ENCODE peak calls at places on chromosomes 1 and 21, in ten cellular contexts. I is testis; K is thyroid gland; H is effector memory CD4-positive, alpha-beta T cell; C is HCT116; R is bronchial epithelial cell; L is fibroblast of lung; A is upper lobe of left lung; T is brain microvascular endothelial cell; F is ovary. P is an unnamed sample.

GRCh38 chr1:50422675-50422945 is 633 bp downstream of the DMRTA2 start:
- DNase-seq in T (no peak), R (no peak), I (no peak), H (no peak), F (no peak), L (no peak), C (no peak), A (no peak), K (no peak), P (no peak)

GRCh38 chr1:30889506-30889905 is 19.1 kb downstream of the SDC3 start:
- DNase-seq in C (no peak), I (no peak), K (no peak), F (no peak), T (no peak), R (no peak), H (no peak), L (peak; percentile 76), A (no peak), P (no peak)

GRCh38 chr1:22876359-22877111 is 96.1 kb downstream of the LACTBL1 start:
- DNase-seq in C (no peak), T (peak; percentile 52), R (peak; percentile 31), L (peak; percentile 84), K (no peak), I (no peak), A (peak; percentile 68), F (peak; percentile 37), H (no peak), P (no peak)

GRCh38 chr1:3762151-3762872 is 10.1 kb downstream of the CCDC27 start:
- DNase-seq in K (no peak), R (no peak), I (no peak), C (no peak), A (peak; percentile 72), H (no peak), L (no peak), T (no peak), F (no peak), P (no peak)

GRCh38 chr1:239899747-239900146 is 191.9 kb upstream of the FMN2 start:
- DNase-seq in H (no peak), L (no peak), T (no peak), I (no peak), K (no peak), C (no peak), R (no peak), F (no peak), A (no peak), P (no peak)

GRCh38 chr1:72366473-72366872 is 84.1 kb upstream of the NEGR1 start:
- DNase-seq in C (no peak), T (peak; percentile 24), L (peak; percentile 64), I (no peak), K (peak; percentile 8), H (no peak), F (no peak), A (no peak), R (peak; percentile 92), P (no peak)

GRCh38 chr1:4379451-4380175 is 274.8 kb upstream of the AJAP1 start:
- DNase-seq in I (no peak), C (no peak), H (no peak), R (no peak), T (peak; percentile 71), L (peak; percentile 25), F (no peak), K (no peak), A (no peak), P (no peak)

GRCh38 chr1:30268923-30269666 is 454.3 kb downstream of the MATN1 start:
- DNase-seq in T (no peak), R (no peak), F (no peak), A (no peak), H (no peak), K (no peak), I (no peak), L (no peak), C (no peak), P (no peak)

GRCh38 chr1:29121951-29122661 is 1.6 kb downstream of the TMEM200B start:
- DNase-seq in K (no peak), C (no peak), F (peak; percentile 76), A (peak; percentile 88), I (peak; percentile 85), H (no peak), R (no peak), T (no peak), L (peak; percentile 51), P (no peak)

GRCh38 chr1:29123871-29124365 is at the start of gene TMEM200B:
- DNase-seq in T (no peak), K (no peak), C (no peak), R (no peak), F (peak; percentile 69), A (peak; percentile 85), I (peak; percentile 54), H (no peak), L (no peak), P (no peak)

GRCh38 chr1:29121516-29121937 is 2.2 kb downstream of the TMEM200B start:
- DNase-seq in H (no peak), C (no peak), F (peak; percentile 59), I (no peak), R (no peak), A (peak; percentile 87), L (no peak), T (no peak), K (no peak), P (no peak)

GRCh38 chr1:29122987-29123870 is 474 bp downstream of the TMEM200B start:
- DNase-seq in F (peak; percentile 64), K (peak; percentile 18), T (no peak), R (no peak), C (no peak), H (no peak), I (peak; percentile 37), A (peak; percentile 87), L (peak; percentile 49), P (no peak)

DNA sequence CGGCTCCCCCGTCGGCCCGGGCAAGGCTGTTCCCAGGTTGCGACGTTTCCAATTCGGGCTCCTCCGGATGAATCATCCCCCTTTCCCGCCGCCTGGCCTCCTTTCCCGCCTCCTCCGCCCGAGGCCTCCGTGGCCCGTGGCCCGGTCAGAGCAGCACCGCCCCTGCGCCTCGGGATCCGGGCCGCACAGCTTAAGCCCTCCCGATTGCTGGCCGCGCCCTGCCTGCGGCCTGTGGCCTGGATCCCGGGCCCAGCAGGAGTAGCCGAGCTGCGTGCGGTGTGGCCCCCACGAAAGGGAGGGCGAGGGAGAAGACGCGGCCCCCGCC is 1.1 kb downstream of the TMEM200B start:
- DNase-seq in H (no peak), I (peak; percentile 39), R (peak; percentile 24), L (peak; percentile 73), K (no peak), T (no peak), F (peak; percentile 76), A (peak; percentile 90), C (no peak), P (peak; percentile 32)
- H3K27me3 ChIP-seq in H (peaks cover 37% of the 10 kb centered on the region), I (no peaks in the 10 kb centered on the region), R (peaks cover 17% of the 10 kb centered on the region), L (no peaks in the 10 kb centered on the region), K (peaks cover 7% of the 10 kb centered on the region), T (no peaks in the 10 kb centered on the region), F (no peaks in the 10 kb centered on the region), A (peaks cover 42% of the 10 kb centered on the region), C (no peaks in the 10 kb centered on the region), P (no peaks in the 10 kb centered on the region)

GRCh38 chr1:16217061-16217785 is 4.8 kb upstream of the ARHGEF19 start:
- DNase-seq in F (peak; percentile 99), H (peak; percentile 93), K (peak; percentile 99), C (peak; percentile 96), L (peak; percentile 94), A (peak; percentile 98), I (peak; percentile 98), T (peak; percentile 96), R (peak; percentile 90), P (peak; percentile 78)

GRCh38 chr1:16220101-16220500 is 7.6 kb upstream of the ARHGEF19 start:
- DNase-seq in I (no peak), T (no peak), F (no peak), L (no peak), R (no peak), A (no peak), C (no peak), H (no peak), K (no peak), P (no peak)

GRCh38 chr1:16218674-16219071 is 6.2 kb upstream of the ARHGEF19 start:
- DNase-seq in F (no peak), R (no peak), K (no peak), C (no peak), I (no peak), A (no peak), L (no peak), H (no peak), T (no peak), P (no peak)

GRCh38 chr1:16215882-16216753 is 3.7 kb upstream of the ARHGEF19 start:
- DNase-seq in K (peak; percentile 96), H (peak; percentile 65), C (peak; percentile 90), F (peak; percentile 93), A (peak; percentile 76), T (peak; percentile 78), I (peak; percentile 89), L (peak; percentile 80), R (peak; percentile 83), P (no peak)

DNA sequence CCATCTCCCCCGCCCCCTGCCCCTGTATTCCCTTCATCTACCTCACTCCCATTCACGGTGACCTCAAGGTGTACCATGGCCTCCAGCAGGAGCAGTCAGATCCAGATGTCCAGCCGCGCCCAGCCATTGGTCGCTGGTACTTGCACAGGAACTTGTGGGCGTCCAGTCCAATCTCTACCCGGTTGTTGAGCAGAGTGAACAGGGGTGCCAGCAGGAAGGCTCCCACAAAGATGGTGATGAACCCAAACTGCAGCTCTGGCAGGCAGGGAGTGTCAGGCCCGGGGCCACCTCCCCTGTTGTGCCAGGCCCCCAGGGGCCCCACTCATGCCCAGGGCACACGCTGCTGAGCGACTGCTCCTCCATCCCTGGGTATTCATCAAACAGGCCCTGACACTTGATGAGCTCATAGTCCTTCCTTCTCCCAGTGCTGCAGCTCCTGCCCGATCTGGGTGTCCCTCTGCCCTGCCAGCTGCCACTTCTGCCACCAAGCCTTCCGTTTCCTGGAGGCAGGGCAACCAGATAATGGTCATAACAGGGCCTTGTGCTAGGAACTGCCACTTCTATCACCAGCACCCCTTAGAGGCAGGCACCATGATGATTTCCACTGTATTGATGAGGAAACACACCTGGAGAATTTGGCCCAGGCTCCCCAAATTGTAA is 5.7 kb upstream of the ARHGEF19 start:
- DNase-seq in H (no peak), F (peak; percentile 65), L (no peak), R (no peak), A (peak; percentile 69), K (no peak), T (no peak), C (no peak), I (no peak), P (no peak)
- H3K4me3 ChIP-seq in H (no peak overlapping the region), F (no peak overlapping the region), L (no peak overlapping the region), R (no peak overlapping the region), A (peak overlapping the region; percentile 60), K (no peak overlapping the region), T (no peak overlapping the region), C (no peak overlapping the region), I (no peak overlapping the region), P (no peak overlapping the region)

GRCh38 chr1:58573138-58573537 is 3.9 kb downstream of the TACSTD2 start:
- DNase-seq in F (no peak), K (no peak), I (no peak), R (peak; percentile 57), C (no peak), A (no peak), T (no peak), L (no peak), H (no peak), P (no peak)

GRCh38 chr1:58572691-58573090 is 4.4 kb downstream of the TACSTD2 start:
- DNase-seq in R (peak; percentile 90), F (no peak), L (no peak), A (no peak), I (no peak), T (no peak), C (no peak), K (peak; percentile 78), H (no peak), P (no peak)

GRCh38 chr1:58570094-58570493 is 7.0 kb downstream of the TACSTD2 start:
- DNase-seq in C (no peak), L (no peak), A (no peak), K (no peak), R (no peak), I (no peak), T (no peak), F (no peak), H (no peak), P (no peak)

GRCh38 chr1:58570817-58571216 is 6.2 kb downstream of the TACSTD2 start:
- DNase-seq in K (no peak), A (no peak), L (no peak), F (no peak), I (no peak), H (no peak), T (no peak), R (no peak), C (no peak), P (no peak)

DNA sequence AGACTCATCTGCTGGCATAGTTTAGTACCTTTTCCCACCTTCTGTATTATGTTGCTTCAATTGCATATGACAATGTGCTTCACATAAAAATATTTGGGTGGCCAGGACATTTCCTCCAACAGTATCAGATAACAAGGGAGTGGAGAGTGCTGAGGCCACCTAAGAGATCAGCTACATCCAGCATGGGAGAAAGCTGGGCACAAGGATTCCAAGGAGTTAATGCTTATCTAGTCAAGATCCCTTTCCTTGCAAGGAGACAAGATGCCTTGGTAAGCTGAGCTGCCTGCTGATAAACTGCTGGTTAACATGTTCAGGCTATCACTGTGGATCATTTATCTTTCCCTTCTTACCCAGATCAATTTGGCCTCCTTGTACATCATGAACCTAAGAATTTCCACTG is 5.4 kb downstream of the TACSTD2 start:
- DNase-seq in C (no peak), L (no peak), T (no peak), I (no peak), R (no peak), F (no peak), H (no peak), K (no peak), A (no peak), P (no peak)
- H3K27me3 ChIP-seq in C (no peaks in the 10 kb centered on the region), L (peaks cover 21% of the 10 kb centered on the region), T (peaks cover 9% of the 10 kb centered on the region), I (no peaks in the 10 kb centered on the region), R (no peaks in the 10 kb centered on the region), F (no peaks in the 10 kb centered on the region), H (peaks cover 7% of the 10 kb centered on the region), K (no peaks in the 10 kb centered on the region), A (peaks cover 6% of the 10 kb centered on the region), P (peaks cover 31% of the 10 kb centered on the region)

GRCh38 chr21:45130324-45130774 is 56.0 kb downstream of the ADARB1 start:
- DNase-seq in F (peak; percentile 64), I (peak; percentile 65), K (no peak), A (no peak), H (no peak), T (peak; percentile 55), C (no peak), R (peak; percentile 76), L (peak; percentile 71), P (peak; percentile 47)
- H3K4me3 ChIP-seq in F (peak overlapping the region; percentile 29), I (no peak overlapping the region), K (no peak overlapping the region), A (no peak overlapping the region), H (no peak overlapping the region), T (peak overlapping the region; percentile 50), C (no peak overlapping the region), R (no peak overlapping the region), L (peak overlapping the region; percentile 45), P (peak overlapping the region; percentile 9)